ENCODE peak calls at places on chromosomes 2 and 18, in eight cellular contexts. W, D, R, O, G, E, K and C are unnamed samples.

GRCh38 chr18:45008694-45009372 is 328.1 kb downstream of the SETBP1 start:
- DNase-seq in W (no peak), D (no peak), R (no peak), O (no peak), G (no peak), E (no peak), K (no peak), C (no peak)

GRCh38 chr2:43224131-43224570 is 2.3 kb downstream of the ZFP36L2 start:
- DNase-seq in W (peak; percentile 84), D (peak; percentile 77), R (no peak), O (peak; percentile 57), G (peak; percentile 69), E (peak; percentile 70), K (peak; percentile 49), C (peak; percentile 88)

GRCh38 chr2:74834806-74835755 is 1.2 kb downstream of the HK2 start:
- DNase-seq in W (peak; percentile 79), D (peak; percentile 69), R (no peak), O (peak; percentile 86), G (peak; percentile 60), E (peak; percentile 36), K (no peak), C (peak; percentile 53)

GRCh38 chr2:151968770-151969169 is 130.1 kb downstream of the CACNB4 start:
- DNase-seq in W (no peak), D (no peak), R (no peak), O (no peak), G (no peak), E (no peak), K (no peak), C (no peak)

GRCh38 chr18:13621446-13621849 is 104.9 kb downstream of the FAM210A start:
- DNase-seq in W (no peak), D (no peak), R (no peak), O (no peak), G (no peak), E (no peak), K (no peak), C (no peak)

GRCh38 chr2:106189764-106190468 is 4.2 kb downstream of the UXS1 start:
- DNase-seq in W (no peak), D (no peak), R (no peak), O (no peak), G (no peak), E (no peak), K (peak; percentile 21), C (no peak)

GRCh38 chr2:201194097-201194496 is 11.2 kb downstream of the CASP10 start:
- DNase-seq in W (no peak), D (no peak), R (no peak), O (peak; percentile 73), G (no peak), E (no peak), K (no peak), C (no peak)

GRCh38 chr18:58882039-58882438 is 17.4 kb downstream of the ZNF532 start:
- DNase-seq in W (no peak), D (no peak), R (no peak), O (no peak), G (no peak), E (no peak), K (no peak), C (no peak)

GRCh38 chr2:238162516-238163441 is 4.0 kb downstream of the ERFE start:
- DNase-seq in W (peak; percentile 20), D (no peak), R (no peak), O (no peak), G (no peak), E (no peak), K (no peak), C (no peak)

DNA sequence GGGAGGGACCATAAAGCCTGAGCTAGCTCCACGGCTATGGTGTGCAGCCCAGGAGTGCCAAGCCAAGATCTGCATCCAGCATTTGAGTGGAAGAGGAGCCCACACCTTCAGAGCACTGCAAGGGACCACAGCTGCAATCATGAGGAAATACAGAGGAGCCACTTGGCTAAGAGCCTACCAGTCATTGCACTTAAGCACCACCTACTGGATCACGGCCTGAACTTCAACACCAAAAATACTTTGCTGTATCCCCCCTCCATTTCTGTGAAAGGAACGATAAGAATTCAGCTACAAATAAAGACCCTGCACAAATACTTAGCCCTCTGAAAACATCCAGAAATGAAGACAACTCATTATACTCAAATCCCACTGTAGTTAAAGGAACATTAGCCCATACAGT is 545.3 kb downstream of the TSN start:
- DNase-seq in W (no peak), D (no peak), R (no peak), O (no peak), G (no peak), E (no peak), K (no peak), C (no peak)
- TF ChIP-seq CTCF in W (no peak), D (no peak), R (no peak), O (no peak), G (no peak), E (no peak), K (no peak), C (no peak)

GRCh38 chr18:12092398-12093229 is 1.0 kb upstream of the ANKRD62 start:
- DNase-seq in W (peak; percentile 76), D (peak; percentile 63), R (no peak), O (peak; percentile 50), G (no peak), E (no peak), K (no peak), C (no peak)
- TF ChIP-seq CTCF in W (peak; percentile 28), D (peak; percentile 52), R (no peak), O (peak; percentile 38), G (no peak), E (no peak), K (no peak), C (no peak)

DNA sequence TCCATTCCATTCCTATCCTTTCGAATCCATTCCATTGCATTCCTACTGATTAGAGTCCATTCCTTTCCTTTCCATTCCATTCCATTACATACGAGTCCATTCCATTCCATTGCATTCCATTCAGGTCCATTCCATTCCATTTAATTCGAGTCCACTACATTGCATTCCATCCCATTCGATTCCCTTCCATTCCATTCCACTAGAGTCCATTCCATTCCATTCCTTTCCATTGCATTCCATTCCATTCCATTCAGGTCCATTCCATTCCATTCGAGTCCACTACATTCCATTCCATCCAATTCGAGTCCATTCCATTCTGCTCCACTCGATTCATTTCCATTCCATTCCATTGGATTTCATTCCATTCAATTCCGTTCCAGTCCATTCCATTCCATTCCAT is 1133.6 kb downstream of the RPIA start:
- DNase-seq in W (no peak), D (no peak), R (no peak), O (no peak), G (no peak), E (no peak), K (no peak), C (no peak)
- TF ChIP-seq CTCF in W (no peak), D (no peak), R (no peak), O (no peak), G (no peak), E (no peak), K (no peak), C (no peak)

GRCh38 chr2:12606472-12607000 is 110.2 kb upstream of the TRIB2 start:
- DNase-seq in W (no peak), D (no peak), R (no peak), O (no peak), G (no peak), E (no peak), K (peak; percentile 57), C (no peak)
- TF ChIP-seq CTCF in W (no peak), D (no peak), R (no peak), O (no peak), G (no peak), E (no peak), K (no peak), C (no peak)

GRCh38 chr2:18740428-18740827 is 151.1 kb upstream of the NT5C1B start:
- DNase-seq in W (no peak), D (no peak), R (no peak), O (no peak), G (no peak), E (no peak), K (peak; percentile 90), C (no peak)

GRCh38 chr2:18741888-18742287 is 152.5 kb upstream of the NT5C1B start:
- DNase-seq in W (no peak), D (no peak), R (no peak), O (no peak), G (no peak), E (no peak), K (no peak), C (no peak)

GRCh38 chr2:18745431-18746272 is 156.3 kb upstream of the NT5C1B start:
- DNase-seq in W (no peak), D (no peak), R (no peak), O (no peak), G (no peak), E (no peak), K (no peak), C (no peak)

GRCh38 chr2:18742382-18742781 is 153.0 kb upstream of the NT5C1B start:
- DNase-seq in W (no peak), D (no peak), R (no peak), O (no peak), G (no peak), E (no peak), K (no peak), C (no peak)
- TF ChIP-seq CTCF in W (no peak), D (no peak), R (no peak), O (no peak), G (no peak), E (no peak), K (no peak), C (no peak)